ENCODE peak calls at places on chromosomes 13 and 19, in nine cellular contexts. B, C, P, Q, X, N, R, J and V are unnamed samples. For H3K4me1, the result is how much of the 10 kb centered on the place peaks cover.

GRCh38 chr13:99442273-99442895 is 58.9 kb upstream of the TM9SF2 start:
- DNase-seq in B (peak), C (no peak), P (peak), Q (peak), X (no peak), N (no peak), R (peak), J (peak), V (no peak)

GRCh38 chr19:33197591-33198000 is 3.5 kb downstream of the LRP3 start:
- DNase-seq in B (no peak), C (no peak), P (no peak), Q (no peak), X (no peak), N (no peak), R (no peak), J (no peak), V (no peak)

GRCh38 chr13:105506463-105506862 is 1029.0 kb downstream of the EFNB2 start:
- DNase-seq in B (no peak), C (no peak), P (no peak), Q (no peak), X (no peak), N (no peak), R (no peak), J (no peak), V (no peak)

GRCh38 chr19:325937-326565 is 18.5 kb downstream of the MIER2 start:
- DNase-seq in B (no peak), C (no peak), P (no peak), Q (no peak), X (no peak), N (no peak), R (no peak), J (no peak), V (no peak)

GRCh38 chr13:27130223-27131015 is 41.2 kb downstream of the USP12 start:
- DNase-seq in B (no peak), C (no peak), P (no peak), Q (no peak), X (no peak), N (no peak), R (peak), J (no peak), V (no peak)

GRCh38 chr19:38850976-38851621 is 1.3 kb upstream of the HNRNPL start:
- DNase-seq in B (peak), C (peak), P (peak), Q (no peak), X (peak), N (peak), R (no peak), J (peak), V (peak)

GRCh38 chr19:53190253-53190652 is 2.9 kb downstream of the ZNF665 start:
- DNase-seq in B (no peak), C (no peak), P (no peak), Q (no peak), X (no peak), N (no peak), R (no peak), J (no peak), V (no peak)

GRCh38 chr13:97017322-97017721 is 23.0 kb upstream of the OXGR1 start:
- DNase-seq in B (no peak), C (no peak), P (no peak), Q (no peak), X (no peak), N (no peak), R (no peak), J (no peak), V (no peak)

GRCh38 chr19:33402421-33403220 is 29.1 kb downstream of the CEBPG start:
- DNase-seq in B (no peak), C (peak), P (no peak), Q (no peak), X (no peak), N (peak), R (no peak), J (peak), V (peak)

GRCh38 chr13:33918199-33918932 is 100.4 kb downstream of the RFC3 start:
- DNase-seq in B (no peak), C (peak), P (no peak), Q (peak), X (no peak), N (no peak), R (peak), J (no peak), V (no peak)

GRCh38 chr13:92842145-92842544 is 384.5 kb upstream of the GPC6 start:
- DNase-seq in B (no peak), C (no peak), P (no peak), Q (peak), X (no peak), N (no peak), R (peak), J (no peak), V (no peak)

GRCh38 chr13:31431722-31432137 is 232.0 kb downstream of the B3GLCT start:
- DNase-seq in B (peak), C (peak), P (peak), Q (peak), X (peak), N (peak), R (peak), J (no peak), V (peak)

GRCh38 chr19:28330831-28331230 is 882.1 kb downstream of the UQCRFS1 start:
- DNase-seq in B (no peak), C (no peak), P (no peak), Q (no peak), X (no peak), N (no peak), R (no peak), J (no peak), V (no peak)

GRCh38 chr19:29292146-29292545 is 79.2 kb upstream of the UQCRFS1 start:
- DNase-seq in B (no peak), C (no peak), P (no peak), Q (no peak), X (no peak), N (no peak), R (no peak), J (no peak), V (no peak)

GRCh38 chr13:21234537-21234936 is 58.1 kb downstream of the MRPL57 start:
- DNase-seq in B (no peak), C (no peak), P (peak), Q (peak), X (no peak), N (no peak), R (no peak), J (no peak), V (no peak)

GRCh38 chr19:8451885-8452284 is 7.1 kb downstream of the HNRNPM start:
- DNase-seq in B (no peak), C (peak), P (no peak), Q (peak), X (no peak), N (no peak), R (peak), J (no peak), V (no peak)

GRCh38 chr13:89695343-89696257 is 1651.9 kb upstream of the MIR17HG start:
- DNase-seq in B (no peak), C (no peak), P (peak), Q (peak), X (no peak), N (no peak), R (peak), J (no peak), V (no peak)

GRCh38 chr13:110746443-110746842 is 32.9 kb downstream of the ING1 start:
- DNase-seq in B (no peak), C (no peak), P (no peak), Q (peak), X (no peak), N (no peak), R (peak), J (no peak), V (no peak)

DNA sequence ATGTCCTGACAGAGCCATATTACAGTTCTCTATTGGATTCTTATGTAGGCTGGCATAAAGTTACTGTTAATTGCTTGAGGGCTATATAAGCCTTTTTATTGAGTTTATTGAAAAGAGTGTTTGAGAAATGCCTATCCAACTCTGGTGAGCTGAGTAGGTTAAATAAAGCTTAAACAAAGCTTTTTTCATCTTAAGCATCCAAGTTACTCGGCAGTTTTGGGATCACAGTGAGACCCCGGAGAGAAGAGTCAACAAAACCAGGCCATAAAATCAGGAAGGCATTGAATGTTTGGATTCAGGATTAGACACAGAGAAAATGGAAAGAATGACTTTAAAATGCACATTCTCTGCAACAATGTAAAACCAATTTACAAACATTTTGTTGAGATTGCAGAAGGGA is 588.5 kb downstream of the DACH1 start:
- DNase-seq in B (no peak), C (no peak), P (no peak), Q (no peak), X (no peak), N (no peak), R (no peak), J (no peak), V (no peak)
- H3K4me3 ChIP-seq in B (no peak), C (no peak), P (no peak), Q (no peak), X (no peak), N (no peak), R (no peak), J (no peak), V (no peak)

GRCh38 chr19:19490247-19490968 is 24.9 kb downstream of the TSSK6 start:
- DNase-seq in B (peak), C (peak), P (peak), Q (peak), X (peak), N (peak), R (peak), J (peak), V (peak)
- H3K4me1 ChIP-seq in B (half or more), C (under half), P (half or more), Q (under half), X (half or more), N (under half), R (under half), J (half or more), V (under half)

GRCh38 chr19:24049537-24049936 is 37.5 kb upstream of the ZNF254 start:
- DNase-seq in B (no peak), C (no peak), P (no peak), Q (no peak), X (no peak), N (no peak), R (no peak), J (no peak), V (no peak)
- H3K4me3 ChIP-seq in B (no peak), C (no peak), P (no peak), Q (no peak), X (no peak), N (no peak), R (no peak), J (no peak), V (no peak)

GRCh38 chr19:17021793-17022590 is 4.6 kb downstream of the CPAMD8 start:
- DNase-seq in B (no peak), C (no peak), P (no peak), Q (peak), X (no peak), N (no peak), R (peak), J (no peak), V (no peak)
- H3K4me1 ChIP-seq in B (under half), C (under half), P (under half), Q (under half), X (under half), N (under half), R (under half), J (under half), V (under half)

GRCh38 chr19:40797166-40797962 is 1.6 kb upstream of the EGLN2 start:
- DNase-seq in B (no peak), C (peak), P (no peak), Q (no peak), X (no peak), N (no peak), R (no peak), J (no peak), V (no peak)

GRCh38 chr19:40791349-40791748 is 7.6 kb upstream of the EGLN2 start:
- DNase-seq in B (no peak), C (no peak), P (no peak), Q (no peak), X (no peak), N (no peak), R (no peak), J (no peak), V (no peak)

GRCh38 chr19:40797963-40798222 is 1.1 kb upstream of the EGLN2 start:
- DNase-seq in B (no peak), C (no peak), P (no peak), Q (no peak), X (no peak), N (no peak), R (no peak), J (no peak), V (no peak)

GRCh38 chr19:40786060-40787037 is 8.3 kb downstream of the RAB4B start:
- DNase-seq in B (no peak), C (no peak), P (no peak), Q (no peak), X (no peak), N (no peak), R (no peak), J (no peak), V (no peak)

GRCh38 chr19:40791996-40792395 is 7.0 kb upstream of the EGLN2 start:
- DNase-seq in B (no peak), C (no peak), P (no peak), Q (no peak), X (no peak), N (no peak), R (no peak), J (no peak), V (no peak)
- H3K4me3 ChIP-seq in B (no peak), C (no peak), P (no peak), Q (no peak), X (no peak), N (no peak), R (no peak), J (no peak), V (no peak)